ENCODE peak calls at places on chromosomes 4 and X, in nine cellular contexts. G is K562, H is AG04450, L is Calu3, Y is transverse colon, R is foreskin fibroblast, T is mucosa of descending colon, B is GM20000, M is adrenal gland. W is an unnamed sample.

GRCh38 chr4:37561803-37562207 is 124.4 kb downstream of the RELL1 start:
- DNase-seq in H (peak), T (no peak), L (peak), G (peak), M (no peak), R (no peak), Y (no peak), B (no peak), W (no peak)

GRCh38 chr4:38914859-38915258 is 47.3 kb downstream of the FAM114A1 start:
- DNase-seq in B (no peak), Y (no peak), T (no peak), G (no peak), H (no peak), L (no peak), M (no peak), R (no peak), W (no peak)

GRCh38 chr4:19349416-19349815 is 902.3 kb upstream of the SLIT2 start:
- DNase-seq in T (no peak), M (no peak), R (no peak), B (no peak), G (no peak), L (no peak), Y (no peak), H (no peak), W (no peak)

GRCh38 chr4:11436673-11437072 is 8.0 kb upstream of the HS3ST1 start:
- DNase-seq in Y (no peak), H (no peak), B (no peak), L (no peak), G (no peak), M (no peak), R (no peak), T (no peak), W (no peak)

GRCh38 chr4:178633263-178633662 is 1191.0 kb upstream of the AGA start:
- DNase-seq in M (no peak), T (no peak), G (no peak), H (no peak), R (no peak), Y (no peak), L (no peak), B (no peak), W (no peak)

GRCh38 chr4:87009095-87009648 is 74.4 kb downstream of the AFF1 start:
- DNase-seq in R (no peak), M (no peak), G (no peak), H (no peak), B (no peak), Y (peak), L (no peak), T (peak), W (no peak)

GRCh38 chr4:155822572-155822971 is 43.5 kb downstream of the ASIC5 start:
- DNase-seq in H (no peak), L (no peak), T (no peak), R (no peak), Y (no peak), B (no peak), M (no peak), G (no peak), W (no peak)

GRCh38 chr4:26782830-26783202 is 77.8 kb upstream of the STIM2 start:
- DNase-seq in M (no peak), H (no peak), L (no peak), T (no peak), G (no peak), B (no peak), Y (no peak), R (no peak), W (no peak)

GRCh38 chr4:30716158-30716557 is 4.0 kb upstream of the PCDH7 start:
- DNase-seq in M (no peak), Y (no peak), G (no peak), T (no peak), L (no peak), H (no peak), B (peak), R (no peak), W (no peak)

GRCh38 chr4:18075823-18076433 is 54.4 kb upstream of the LCORL start:
- DNase-seq in L (no peak), H (no peak), M (peak), T (peak), R (no peak), Y (peak), G (peak), B (no peak), W (no peak)

GRCh38 chr4:8393593-8394038 is 46.9 kb downstream of the ACOX3 start:
- DNase-seq in L (no peak), R (peak), B (no peak), Y (peak), G (no peak), M (peak), H (peak), T (no peak), W (no peak)
- TF ChIP-seq CTCF in L (no peak), R (peak), B (no peak), Y (peak), G (no peak), M (peak), H (peak), T (no peak), W (no peak)

DNA sequence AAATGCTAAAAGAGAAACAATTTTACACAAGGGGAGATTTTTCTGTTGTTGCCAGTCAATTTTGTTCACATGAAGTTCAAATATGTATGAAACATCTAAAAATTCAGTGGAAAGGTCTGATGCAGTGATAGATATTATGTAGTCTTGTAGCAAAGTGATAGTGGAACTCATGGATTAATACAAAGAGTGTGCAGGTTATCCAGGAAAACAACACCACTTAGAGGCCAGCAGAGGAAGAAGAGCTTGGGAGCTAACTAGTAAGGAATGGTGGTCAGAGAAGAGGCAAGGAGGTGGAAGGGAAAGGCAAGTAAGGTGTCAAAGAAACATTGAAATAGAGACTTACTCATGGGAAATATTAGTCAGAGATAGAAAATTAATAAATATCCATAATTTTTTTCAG is 395.6 kb downstream of the MAPK10 start:
- DNase-seq in R (no peak), Y (no peak), B (no peak), H (no peak), M (no peak), L (no peak), G (no peak), T (no peak), W (no peak)
- TF ChIP-seq CTCF in R (peak), Y (peak), B (no peak), H (peak), M (no peak), L (no peak), G (no peak), T (no peak), W (no peak)

DNA sequence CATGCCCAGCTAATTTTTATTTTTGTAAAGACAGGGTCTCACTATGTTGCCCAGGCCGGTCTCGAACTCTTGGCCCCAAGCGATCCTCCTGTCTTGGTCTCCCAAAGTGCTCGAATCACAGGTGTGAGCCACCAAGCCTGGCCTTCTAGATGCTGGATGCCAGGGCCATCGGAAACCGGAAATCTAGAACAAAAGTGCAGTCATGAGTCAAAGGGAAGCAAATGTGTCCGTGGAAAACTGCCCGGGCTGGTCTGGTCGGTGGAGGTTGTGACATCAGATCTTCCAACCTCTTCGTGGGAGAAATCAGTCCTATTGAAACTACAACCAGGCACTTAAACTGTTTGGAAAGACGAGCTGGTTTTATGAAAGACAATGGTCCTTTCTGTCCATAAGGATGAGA is 92.3 kb upstream of the SHOX start:
- DNase-seq in G (no peak), H (no peak), L (no peak), M (no peak), B (no peak), Y (no peak), R (no peak), T (no peak), W (no peak)
- TF ChIP-seq CTCF in G (no peak), H (no peak), L (no peak), M (no peak), B (no peak), Y (no peak), R (no peak), T (no peak), W (no peak)

DNA sequence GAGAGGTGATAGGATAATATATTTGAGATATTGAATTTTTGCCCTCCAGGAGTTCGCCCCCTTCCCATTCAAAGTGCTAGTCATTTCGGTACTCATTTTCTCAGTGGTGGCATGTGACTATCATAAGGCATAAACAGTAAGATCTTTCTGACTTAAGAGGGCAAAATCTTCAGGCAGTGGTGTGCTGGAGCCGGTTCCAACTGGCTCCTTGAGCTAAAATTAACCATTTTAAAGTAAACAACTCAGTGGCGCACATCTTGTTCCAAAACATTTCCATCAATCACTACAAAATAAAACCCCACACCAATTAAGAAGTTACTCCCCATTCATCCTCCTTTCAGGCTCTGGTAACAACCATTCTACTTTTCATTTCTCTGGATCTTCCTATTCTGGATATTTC is 43.3 kb downstream of the LUZP4 start:
- DNase-seq in G (no peak), B (no peak), R (no peak), L (no peak), H (no peak), M (no peak), T (no peak), Y (no peak), W (no peak)
- TF ChIP-seq CTCF in G (no peak), B (no peak), R (no peak), L (no peak), H (no peak), M (no peak), T (no peak), Y (no peak), W (no peak)

DNA sequence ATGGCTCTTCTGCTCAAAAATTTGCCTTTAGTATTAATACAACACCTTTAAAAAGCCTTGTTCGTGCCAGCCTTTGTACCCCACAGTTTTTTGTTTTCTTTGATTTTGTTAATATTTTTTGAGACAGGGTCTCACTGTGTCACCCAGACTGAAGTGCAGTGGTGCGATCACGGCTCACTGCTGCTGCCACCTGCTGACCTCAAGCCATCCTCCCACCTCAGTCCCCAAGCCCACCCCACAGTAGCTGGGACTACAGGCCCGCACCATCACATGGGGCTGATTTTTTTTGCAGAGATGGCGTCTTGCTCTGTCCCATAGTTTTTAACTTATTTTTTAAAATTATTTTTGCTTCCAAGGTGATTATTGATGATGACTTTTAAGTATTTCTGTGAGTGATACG is 134.0 kb downstream of the HTR2C start:
- DNase-seq in R (no peak), H (no peak), M (no peak), T (no peak), L (no peak), B (no peak), Y (no peak), G (peak), W (peak)
- TF ChIP-seq CTCF in R (peak), H (no peak), M (no peak), T (no peak), L (peak), B (peak), Y (no peak), G (peak), W (peak)

DNA sequence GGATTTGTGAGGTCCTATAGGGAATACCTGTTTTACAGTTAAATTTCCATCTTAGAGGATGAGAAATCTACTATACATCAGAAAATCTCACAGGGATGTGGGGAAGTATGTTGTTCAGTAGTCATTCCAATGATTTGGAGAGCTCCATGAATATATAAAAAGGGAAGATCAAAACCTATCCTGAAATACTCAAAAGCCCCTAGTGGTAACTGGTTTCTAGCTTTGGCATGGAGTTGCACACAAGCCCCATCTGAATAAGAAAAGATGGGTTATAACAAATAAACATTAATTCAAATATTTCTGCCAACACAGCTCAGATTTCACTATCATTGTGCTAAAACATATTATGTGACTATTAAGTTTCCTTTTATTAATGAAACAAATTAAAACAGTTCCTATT is 101.6 kb downstream of the FBXO8 start:
- DNase-seq in T (no peak), H (no peak), Y (no peak), R (no peak), M (no peak), L (no peak), B (no peak), G (no peak), W (no peak)
- TF ChIP-seq CTCF in T (no peak), H (no peak), Y (no peak), R (no peak), M (no peak), L (no peak), B (no peak), G (no peak), W (no peak)